ENCODE peak calls at places on chromosome 20, in six cellular contexts. One of them, this sample, is unnamed.

GRCh38 chr20:34512266-34512954 is 3.8 kb upstream of the DYNLRB1 start:
- DNase-seq in Panc1: no peak
- DNase-seq in mucosa of descending colon: no peak
- DNase-seq in A549: no peak
- DNase-seq in foreskin fibroblast: peak; percentile 25
- DNase-seq in activated T-cell treated with anti-CD3 and anti-CD28 coated beads for 1 hour: no peak
- DNase-seq in this sample: no peak

GRCh38 chr20:19260412-19261090 is 48.1 kb downstream of the SLC24A3 start:
- DNase-seq in foreskin fibroblast: peak; percentile 30
- DNase-seq in A549: no peak
- DNase-seq in Panc1: no peak
- DNase-seq in activated T-cell treated with anti-CD3 and anti-CD28 coated beads for 1 hour: no peak
- DNase-seq in mucosa of descending colon: peak; percentile 10
- DNase-seq in this sample: no peak

GRCh38 chr20:62150236-62150575 is 6.6 kb downstream of the SS18L1 start:
- DNase-seq in Panc1: no peak
- DNase-seq in foreskin fibroblast: no peak
- DNase-seq in A549: no peak
- DNase-seq in activated T-cell treated with anti-CD3 and anti-CD28 coated beads for 1 hour: no peak
- DNase-seq in mucosa of descending colon: no peak
- DNase-seq in this sample: no peak

GRCh38 chr20:50186151-50186885 is 4.3 kb upstream of the CEBPB start:
- DNase-seq in Panc1: peak; percentile 81
- DNase-seq in foreskin fibroblast: peak; percentile 69
- DNase-seq in A549: peak; percentile 74
- DNase-seq in mucosa of descending colon: peak; percentile 100
- DNase-seq in activated T-cell treated with anti-CD3 and anti-CD28 coated beads for 1 hour: peak; percentile 92
- DNase-seq in this sample: peak; percentile 95

GRCh38 chr20:59588236-59588855 is 16.0 kb upstream of the PHACTR3 start:
- DNase-seq in Panc1: no peak
- DNase-seq in A549: no peak
- DNase-seq in foreskin fibroblast: no peak
- DNase-seq in activated T-cell treated with anti-CD3 and anti-CD28 coated beads for 1 hour: no peak
- DNase-seq in mucosa of descending colon: no peak
- DNase-seq in this sample: no peak

GRCh38 chr20:38134427-38135281 is 30.4 kb downstream of the TGM2 start:
- DNase-seq in Panc1: no peak
- DNase-seq in mucosa of descending colon: no peak
- DNase-seq in foreskin fibroblast: peak; percentile 32
- DNase-seq in activated T-cell treated with anti-CD3 and anti-CD28 coated beads for 1 hour: no peak
- DNase-seq in A549: no peak
- DNase-seq in this sample: no peak

GRCh38 chr20:5885866-5886265 is 64.5 kb downstream of the TRMT6 start:
- DNase-seq in Panc1: no peak
- DNase-seq in foreskin fibroblast: no peak
- DNase-seq in A549: no peak
- DNase-seq in mucosa of descending colon: no peak
- DNase-seq in activated T-cell treated with anti-CD3 and anti-CD28 coated beads for 1 hour: no peak
- DNase-seq in this sample: no peak

GRCh38 chr20:45279992-45280391 is 25.6 kb upstream of the SLPI start:
- DNase-seq in mucosa of descending colon: no peak
- DNase-seq in Panc1: no peak
- DNase-seq in foreskin fibroblast: no peak
- DNase-seq in A549: no peak
- DNase-seq in activated T-cell treated with anti-CD3 and anti-CD28 coated beads for 1 hour: no peak
- DNase-seq in this sample: no peak

GRCh38 chr20:1844723-1845523 is 50.3 kb upstream of the SIRPA start:
- DNase-seq in mucosa of descending colon: peak; percentile 58
- DNase-seq in activated T-cell treated with anti-CD3 and anti-CD28 coated beads for 1 hour: no peak
- DNase-seq in foreskin fibroblast: no peak
- DNase-seq in A549: no peak
- DNase-seq in Panc1: no peak
- DNase-seq in this sample: no peak

This sample was measured in progenitor cell of endocrine pancreas.